ENCODE peak calls at places on chromosomes 2 and 18, in six cellular contexts. C is adrenal gland, P is mucosa of descending colon, I is OCI-LY7, D is GM23338, O is cardiac muscle cell. Z is an unnamed sample.
A peak's percentile ranks its signal among the peaks of the same experiment; 100 is the strongest.

GRCh38 chr2:156331572-156332451 is 709 bp downstream of the NR4A2 start:
- DNase-seq in I (no peak), D (peak; percentile 77), P (peak; percentile 77), C (peak; percentile 80), O (peak; percentile 24), Z (no peak)

GRCh38 chr18:67672719-67673118 is 156.2 kb upstream of the DSEL start:
- DNase-seq in I (no peak), O (no peak), C (no peak), P (no peak), D (no peak), Z (no peak)

GRCh38 chr2:1749489-1749748 is 5.1 kb upstream of the PXDN start:
- DNase-seq in D (no peak), O (no peak), C (peak; percentile 8), P (no peak), I (no peak), Z (no peak)

GRCh38 chr18:66949419-66949818 is 345.5 kb upstream of the CDH19 start:
- DNase-seq in I (no peak), C (no peak), O (no peak), D (no peak), P (no peak), Z (no peak)

GRCh38 chr2:171652411-171652775 is 34.9 kb upstream of the DYNC1I2 start:
- DNase-seq in C (no peak), P (no peak), I (no peak), D (no peak), O (no peak), Z (no peak)

GRCh38 chr2:88530081-88530480 is 77.6 kb upstream of the FOXI3 start:
- DNase-seq in C (no peak), P (no peak), I (no peak), D (no peak), O (no peak), Z (no peak)

GRCh38 chr2:217551229-217551909 is 451.4 kb downstream of the TNS1 start:
- DNase-seq in I (no peak), C (peak; percentile 39), D (peak; percentile 76), O (peak; percentile 39), P (no peak), Z (no peak)

GRCh38 chr18:41873730-41874129 is 81.3 kb upstream of the PIK3C3 start:
- DNase-seq in I (no peak), O (no peak), C (no peak), P (no peak), D (no peak), Z (no peak)

GRCh38 chr2:8328189-8328588 is 353.7 kb upstream of the ID2 start:
- DNase-seq in O (no peak), P (no peak), I (no peak), C (no peak), D (no peak), Z (no peak)

GRCh38 chr2:17877811-17878221 is 651 bp upstream of the KCNS3 start:
- DNase-seq in I (peak; percentile 27), P (peak; percentile 23), O (peak; percentile 32), D (peak; percentile 59), C (no peak), Z (no peak)

GRCh38 chr18:56445422-56445821 is 193.0 kb downstream of the TXNL1 start:
- DNase-seq in D (no peak), C (no peak), O (no peak), P (no peak), I (no peak), Z (no peak)

GRCh38 chr2:57886196-57886786 is 160.3 kb upstream of the VRK2 start:
- DNase-seq in P (no peak), I (no peak), C (no peak), D (no peak), O (no peak), Z (no peak)

GRCh38 chr2:240128608-240129144 is 7.4 kb downstream of the COPS9 start:
- DNase-seq in C (no peak), I (no peak), O (no peak), P (no peak), D (no peak), Z (no peak)

GRCh38 chr18:44679912-44680270 is 797 bp upstream of the SETBP1 start:
- DNase-seq in C (peak; percentile 33), D (peak; percentile 72), P (peak; percentile 77), I (peak; percentile 52), O (peak; percentile 82), Z (no peak)

GRCh38 chr2:205822578-205822977 is 140.3 kb downstream of the NRP2 start:
- DNase-seq in C (no peak), D (no peak), P (no peak), O (no peak), I (no peak), Z (no peak)

GRCh38 chr2:29876374-29876773 is 45.0 kb downstream of the ALK start:
- DNase-seq in D (no peak), P (no peak), I (no peak), C (no peak), O (no peak), Z (no peak)

DNA sequence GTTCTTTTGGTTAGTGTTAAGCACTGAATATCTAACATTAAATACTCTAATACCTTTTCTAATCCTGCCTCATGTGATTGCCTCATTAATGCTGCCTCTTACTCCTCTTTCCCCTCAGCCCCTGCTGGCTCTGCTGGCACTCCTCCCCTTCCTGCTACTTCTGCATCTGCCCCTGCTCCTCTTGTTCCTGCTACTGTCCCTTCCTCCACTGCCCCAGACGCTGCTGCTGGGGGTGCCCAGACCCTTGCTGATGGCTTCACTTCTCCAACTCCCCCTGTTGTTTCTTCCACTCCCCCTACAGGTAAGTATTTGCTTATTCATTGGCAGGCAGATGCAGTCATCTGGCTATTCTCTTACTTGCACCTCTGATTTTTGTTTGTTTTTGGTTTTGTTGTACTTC is 68.5 kb downstream of the ABI2 start:
- DNase-seq in D (peak; percentile 90), P (no peak), I (no peak), C (no peak), O (peak; percentile 7), Z (no peak)
- TF ChIP-seq CTCF in D (peak; percentile 81), P (no peak), I (peak; percentile 59), C (no peak), O (peak; percentile 41), Z (peak; percentile 9)

GRCh38 chr2:210363876-210364275 is 48.9 kb upstream of the MYL1 start:
- DNase-seq in O (no peak), D (no peak), I (no peak), P (no peak), C (no peak), Z (no peak)
- H3K4me3 ChIP-seq in O (no peak overlapping the region), D (no peak overlapping the region), I (no peak overlapping the region), P (no peak overlapping the region), C (no peak overlapping the region), Z (no peak overlapping the region)

GRCh38 chr18:34224423-34225217 is at the start of gene NOL4:
- DNase-seq in O (peak; percentile 95), C (peak; percentile 45), I (no peak), D (peak; percentile 99), P (peak; percentile 75), Z (peak; percentile 3)
- TF ChIP-seq CTCF in O (no peak), C (no peak), I (no peak), D (peak; percentile 74), P (no peak), Z (peak; percentile 73)

GRCh38 chr2:55901322-55901721 is 22.3 kb downstream of the EFEMP1 start:
- DNase-seq in C (no peak), P (no peak), I (no peak), O (no peak), D (no peak), Z (no peak)

GRCh38 chr2:55898641-55899040 is 24.9 kb downstream of the EFEMP1 start:
- DNase-seq in C (no peak), O (no peak), P (no peak), I (no peak), D (no peak), Z (no peak)

GRCh38 chr2:55901941-55902340 is 21.6 kb downstream of the EFEMP1 start:
- DNase-seq in D (no peak), P (no peak), O (no peak), I (no peak), C (no peak), Z (no peak)

GRCh38 chr2:55902429-55902828 is 21.2 kb downstream of the EFEMP1 start:
- DNase-seq in D (no peak), I (no peak), O (no peak), C (no peak), P (no peak), Z (no peak)

DNA sequence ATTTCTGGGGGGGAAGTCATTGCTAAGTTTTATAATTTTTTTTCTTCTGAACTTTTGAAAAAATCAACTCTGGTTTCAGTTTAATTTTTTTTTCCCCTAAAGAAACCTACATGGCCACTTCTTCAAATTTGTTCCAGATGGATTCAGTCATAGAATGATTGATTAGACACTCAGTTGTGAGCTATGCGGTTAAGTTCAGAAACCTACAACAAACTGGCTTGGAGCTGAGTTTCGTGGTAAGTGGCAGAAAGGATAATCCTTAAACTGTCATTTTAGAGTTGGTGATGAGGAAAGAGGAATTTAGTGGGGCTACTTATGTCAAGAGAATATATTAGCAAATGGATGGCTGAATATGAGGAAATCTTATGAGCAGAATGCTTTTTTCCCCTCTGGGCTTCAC is 23.7 kb downstream of the EFEMP1 start:
- DNase-seq in C (no peak), D (no peak), O (no peak), I (no peak), P (no peak), Z (no peak)
- H3K4me3 ChIP-seq in C (no peak overlapping the region), D (no peak overlapping the region), O (no peak overlapping the region), I (no peak overlapping the region), P (no peak overlapping the region), Z (no peak overlapping the region)

GRCh38 chr2:233100192-233100998 is 40.3 kb downstream of the INPP5D start:
- DNase-seq in I (peak; percentile 95), C (no peak), O (no peak), D (no peak), P (no peak), Z (no peak)

GRCh38 chr2:233096006-233096405 is 35.9 kb downstream of the INPP5D start:
- DNase-seq in D (no peak), I (no peak), P (no peak), O (no peak), C (no peak), Z (no peak)

GRCh38 chr2:233094614-233095013 is 34.5 kb downstream of the INPP5D start:
- DNase-seq in O (no peak), D (no peak), I (no peak), C (no peak), P (no peak), Z (no peak)

GRCh38 chr2:233101826-233102225 is 41.7 kb downstream of the INPP5D start:
- DNase-seq in I (peak; percentile 68), C (no peak), D (no peak), P (no peak), O (no peak), Z (no peak)

GRCh38 chr2:233098615-233099014 is 38.5 kb downstream of the INPP5D start:
- DNase-seq in I (no peak), C (no peak), D (peak; percentile 73), O (peak; percentile 53), P (peak; percentile 56), Z (no peak)
- TF ChIP-seq CTCF in I (peak; percentile 82), C (peak; percentile 9), D (peak; percentile 63), O (peak; percentile 38), P (no peak), Z (peak; percentile 19)

GRCh38 chr18:23452347-23452727 is 750 bp upstream of the RIOK3 start:
- DNase-seq in I (no peak), O (no peak), D (no peak), C (no peak), P (no peak), Z (no peak)
- H3K4me3 ChIP-seq in I (peak overlapping the region; percentile 87), O (peak overlapping the region; percentile 92), D (peak overlapping the region; percentile 98), C (no peak overlapping the region), P (no peak overlapping the region), Z (peak overlapping the region; percentile 76)